ENCODE peak calls at places on chromosome 10, in seven cellular contexts. E, K, F, P, J, Q and L are unnamed samples.

GRCh38 chr10:133030791-133031190 is 56.9 kb upstream of the ADGRA1 start:
- DNase-seq in E (peak), K (no peak), F (no peak), P (no peak), J (no peak), Q (no peak), L (peak)

GRCh38 chr10:10418397-10418796 is 599.3 kb upstream of the CELF2 start:
- DNase-seq in E (no peak), K (no peak), F (no peak), P (no peak), J (no peak), Q (no peak), L (no peak)

GRCh38 chr10:15440204-15440711 is 69.2 kb upstream of the FAM171A1 start:
- DNase-seq in E (no peak), K (no peak), F (no peak), P (peak), J (no peak), Q (peak), L (no peak)

GRCh38 chr10:125448596-125448995 is 234.4 kb downstream of the TEX36 start:
- DNase-seq in E (peak), K (no peak), F (no peak), P (no peak), J (no peak), Q (no peak), L (no peak)

GRCh38 chr10:103481974-103482531 is 3.0 kb upstream of the CALHM3 start:
- DNase-seq in E (peak), K (no peak), F (no peak), P (peak), J (no peak), Q (no peak), L (no peak)

GRCh38 chr10:122310311-122311050 is 39.4 kb downstream of the BTBD16 start:
- DNase-seq in E (no peak), K (no peak), F (no peak), P (peak), J (no peak), Q (no peak), L (no peak)

GRCh38 chr10:115082521-115082920 is 10.6 kb upstream of the ATRNL1 start:
- DNase-seq in E (no peak), K (no peak), F (no peak), P (peak), J (no peak), Q (no peak), L (no peak)

GRCh38 chr10:111579473-111579872 is 502.6 kb downstream of the ADRA2A start:
- DNase-seq in E (no peak), K (no peak), F (no peak), P (no peak), J (no peak), Q (no peak), L (no peak)

GRCh38 chr10:42963302-42963701 is 113.6 kb upstream of the RET start:
- DNase-seq in E (no peak), K (peak), F (no peak), P (no peak), J (peak), Q (no peak), L (no peak)

GRCh38 chr10:92760609-92761008 is 70.9 kb downstream of the HHEX start:
- DNase-seq in E (no peak), K (no peak), F (no peak), P (peak), J (no peak), Q (no peak), L (no peak)

GRCh38 chr10:62084434-62084833 is 182.9 kb downstream of the ARID5B start:
- DNase-seq in E (no peak), K (no peak), F (no peak), P (peak), J (no peak), Q (no peak), L (no peak)

GRCh38 chr10:95467162-95467599 is 94.0 kb downstream of the SORBS1 start:
- DNase-seq in E (peak), K (peak), F (no peak), P (peak), J (peak), Q (no peak), L (no peak)

GRCh38 chr10:71863203-71863602 is 12.2 kb upstream of the PSAP start:
- DNase-seq in E (no peak), K (no peak), F (no peak), P (no peak), J (no peak), Q (no peak), L (no peak)

GRCh38 chr10:78731675-78732074 is 337.1 kb upstream of the ZMIZ1 start:
- DNase-seq in E (no peak), K (no peak), F (no peak), P (no peak), J (no peak), Q (no peak), L (no peak)

GRCh38 chr10:114173680-114174461 is at the start of gene CCDC186:
- DNase-seq in E (peak), K (peak), F (peak), P (peak), J (peak), Q (peak), L (peak)

GRCh38 chr10:10551595-10551994 is 466.1 kb upstream of the CELF2 start:
- DNase-seq in E (peak), K (no peak), F (no peak), P (no peak), J (no peak), Q (no peak), L (peak)

GRCh38 chr10:3192856-3193635 is 20.5 kb upstream of the PITRM1 start:
- DNase-seq in E (peak), K (no peak), F (peak), P (peak), J (peak), Q (no peak), L (peak)

GRCh38 chr10:5645944-5646617 is 20.3 kb downstream of the ASB13 start:
- DNase-seq in E (no peak), K (no peak), F (no peak), P (no peak), J (no peak), Q (no peak), L (no peak)

GRCh38 chr10:70887804-70888800 is at the start of gene PCBD1:
- DNase-seq in E (peak), K (peak), F (peak), P (peak), J (peak), Q (peak), L (peak)

GRCh38 chr10:132918617-132919373 is 23.6 kb downstream of the CFAP46 start:
- DNase-seq in E (no peak), K (peak), F (no peak), P (no peak), J (no peak), Q (no peak), L (peak)

GRCh38 chr10:13399236-13399635 is 51.1 kb upstream of the SEPHS1 start:
- DNase-seq in E (no peak), K (no peak), F (no peak), P (no peak), J (no peak), Q (no peak), L (no peak)
- TF ChIP-seq CTCF in E (no peak), K (no peak), F (no peak), P (no peak), J (no peak), Q (no peak), L (no peak)

GRCh38 chr10:33329178-33329577 is 5.3 kb downstream of the NRP1 start:
- DNase-seq in E (no peak), K (no peak), F (no peak), P (no peak), J (no peak), Q (no peak), L (no peak)
- H3K4me3 ChIP-seq in E (no peak), K (no peak), F (no peak), P (no peak), J (no peak), Q (no peak), L (no peak)

GRCh38 chr10:22646291-22646926 is 68.0 kb downstream of the PIP4K2A start:
- DNase-seq in E (no peak), K (no peak), F (no peak), P (no peak), J (no peak), Q (no peak), L (no peak)
- TF ChIP-seq CTCF in E (no peak), K (no peak), F (no peak), P (no peak), J (no peak), Q (no peak), L (no peak)

GRCh38 chr10:12484945-12485805 is 135.8 kb downstream of the CAMK1D start:
- DNase-seq in E (no peak), K (no peak), F (peak), P (no peak), J (peak), Q (peak), L (peak)
- H3K4me3 ChIP-seq in E (no peak), K (no peak), F (no peak), P (no peak), J (no peak), Q (peak), L (no peak)

GRCh38 chr10:77430530-77430929 is 207.1 kb downstream of the KCNMA1 start:
- DNase-seq in E (no peak), K (no peak), F (no peak), P (no peak), J (no peak), Q (no peak), L (no peak)
- TF ChIP-seq CTCF in E (peak), K (no peak), F (no peak), P (no peak), J (no peak), Q (no peak), L (no peak)

GRCh38 chr10:1632596-1632995 is 104.7 kb downstream of the ADARB2 start:
- DNase-seq in E (no peak), K (no peak), F (no peak), P (no peak), J (no peak), Q (no peak), L (no peak)
- H3K4me3 ChIP-seq in E (no peak), K (no peak), F (no peak), P (no peak), J (no peak), Q (no peak), L (no peak)

GRCh38 chr10:117750616-117751015 is 208.1 kb downstream of the EMX2 start:
- DNase-seq in E (no peak), K (no peak), F (no peak), P (no peak), J (no peak), Q (no peak), L (no peak)

GRCh38 chr10:117751259-117751658 is 208.7 kb downstream of the EMX2 start:
- DNase-seq in E (no peak), K (no peak), F (no peak), P (no peak), J (no peak), Q (no peak), L (no peak)

GRCh38 chr10:117754770-117755510 is 212.4 kb downstream of the EMX2 start:
- DNase-seq in E (no peak), K (no peak), F (no peak), P (no peak), J (no peak), Q (no peak), L (no peak)

GRCh38 chr10:117755615-117756014 is 213.1 kb downstream of the EMX2 start:
- DNase-seq in E (no peak), K (no peak), F (no peak), P (no peak), J (no peak), Q (no peak), L (no peak)

GRCh38 chr10:117752103-117752502 is 209.6 kb downstream of the EMX2 start:
- DNase-seq in E (no peak), K (no peak), F (no peak), P (no peak), J (no peak), Q (no peak), L (no peak)
- TF ChIP-seq CTCF in E (no peak), K (no peak), F (no peak), P (no peak), J (no peak), Q (no peak), L (no peak)

GRCh38 chr10:30116254-30116573 is 56.8 kb upstream of the JCAD start:
- DNase-seq in E (no peak), K (peak), F (no peak), P (no peak), J (no peak), Q (no peak), L (no peak)

GRCh38 chr10:30111340-30111980 is 52.1 kb upstream of the JCAD start:
- DNase-seq in E (no peak), K (no peak), F (no peak), P (peak), J (no peak), Q (no peak), L (no peak)

GRCh38 chr10:30114401-30114800 is 55.0 kb upstream of the JCAD start:
- DNase-seq in E (no peak), K (no peak), F (no peak), P (no peak), J (no peak), Q (no peak), L (no peak)

GRCh38 chr10:30115391-30116253 is 56.2 kb upstream of the JCAD start:
- DNase-seq in E (peak), K (no peak), F (no peak), P (peak), J (no peak), Q (no peak), L (peak)

DNA sequence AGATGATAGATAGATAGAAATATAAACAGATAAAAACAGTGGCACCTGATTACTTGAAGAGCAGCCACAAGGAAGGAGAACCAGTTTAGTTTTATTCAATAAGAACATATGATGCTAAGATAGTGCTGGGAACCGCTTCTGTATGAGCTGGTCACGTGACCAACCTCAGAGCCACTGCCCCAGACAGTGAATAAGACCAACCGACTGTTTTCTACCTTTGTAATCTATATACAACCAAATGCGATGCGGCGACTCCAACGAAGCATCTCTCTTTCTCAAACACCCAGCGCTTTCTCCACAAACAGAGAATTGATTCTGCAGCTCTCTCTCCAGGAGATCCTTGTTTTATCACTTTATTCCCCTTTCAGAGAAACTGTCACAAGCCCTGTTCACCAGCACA is 55.5 kb upstream of the JCAD start:
- DNase-seq in E (peak), K (peak), F (no peak), P (peak), J (no peak), Q (no peak), L (peak)
- H3K4me3 ChIP-seq in E (peak), K (peak), F (no peak), P (no peak), J (no peak), Q (peak), L (no peak)